ENCODE peak calls at places on chromosomes 2 and 18, in five cellular contexts. One of them, this sample, is unnamed.
A peak's percentile ranks its signal among the peaks of the same experiment; 100 is the strongest.

GRCh38 chr2:232473467-232473890 is 14.2 kb downstream of the ECEL1 start:
- DNase-seq in stimulated activated CD8-positive, alpha-beta memory T cell treated with anti-CD3 and anti-CD28 coated beads, Interleukin-7, amount 100 ng/mL, for 1 hour: no peak
- DNase-seq in foreskin fibroblast: peak; percentile 58
- DNase-seq in ovary: no peak
- DNase-seq in IMR-90: no peak
- DNase-seq in this sample: no peak

GRCh38 chr2:1991706-1992245 is 247.5 kb upstream of the PXDN start:
- DNase-seq in IMR-90: no peak
- DNase-seq in ovary: no peak
- DNase-seq in foreskin fibroblast: no peak
- DNase-seq in stimulated activated CD8-positive, alpha-beta memory T cell treated with anti-CD3 and anti-CD28 coated beads, Interleukin-7, amount 100 ng/mL, for 1 hour: no peak
- DNase-seq in this sample: no peak

GRCh38 chr2:197427204-197427603 is 7.6 kb downstream of the SF3B1 start:
- DNase-seq in ovary: no peak
- DNase-seq in IMR-90: no peak
- DNase-seq in foreskin fibroblast: no peak
- DNase-seq in stimulated activated CD8-positive, alpha-beta memory T cell treated with anti-CD3 and anti-CD28 coated beads, Interleukin-7, amount 100 ng/mL, for 1 hour: no peak
- DNase-seq in this sample: no peak

GRCh38 chr2:159209341-159210306 is 76.9 kb downstream of the WDSUB1 start:
- DNase-seq in foreskin fibroblast: no peak
- DNase-seq in IMR-90: no peak
- DNase-seq in stimulated activated CD8-positive, alpha-beta memory T cell treated with anti-CD3 and anti-CD28 coated beads, Interleukin-7, amount 100 ng/mL, for 1 hour: peak; percentile 19
- DNase-seq in ovary: no peak
- DNase-seq in this sample: no peak

GRCh38 chr2:10909050-10909995 is 2.4 kb upstream of the KCNF1 start:
- DNase-seq in foreskin fibroblast: no peak
- DNase-seq in IMR-90: no peak
- DNase-seq in ovary: no peak
- DNase-seq in stimulated activated CD8-positive, alpha-beta memory T cell treated with anti-CD3 and anti-CD28 coated beads, Interleukin-7, amount 100 ng/mL, for 1 hour: no peak
- DNase-seq in this sample: no peak

GRCh38 chr2:30565860-30566358 is 118.9 kb downstream of the LCLAT1 start:
- DNase-seq in foreskin fibroblast: peak; percentile 6
- DNase-seq in ovary: peak; percentile 27
- DNase-seq in stimulated activated CD8-positive, alpha-beta memory T cell treated with anti-CD3 and anti-CD28 coated beads, Interleukin-7, amount 100 ng/mL, for 1 hour: no peak
- DNase-seq in IMR-90: peak; percentile 22
- DNase-seq in this sample: no peak

GRCh38 chr18:31101148-31102019 is 837 bp downstream of the DSC2 start:
- DNase-seq in stimulated activated CD8-positive, alpha-beta memory T cell treated with anti-CD3 and anti-CD28 coated beads, Interleukin-7, amount 100 ng/mL, for 1 hour: no peak
- DNase-seq in IMR-90: no peak
- DNase-seq in ovary: peak; percentile 47
- DNase-seq in foreskin fibroblast: no peak
- DNase-seq in this sample: peak; percentile 27

GRCh38 chr2:167404896-167405295 is 516.6 kb downstream of the XIRP2 start:
- DNase-seq in foreskin fibroblast: peak; percentile 50
- DNase-seq in ovary: no peak
- DNase-seq in stimulated activated CD8-positive, alpha-beta memory T cell treated with anti-CD3 and anti-CD28 coated beads, Interleukin-7, amount 100 ng/mL, for 1 hour: no peak
- DNase-seq in IMR-90: peak; percentile 43
- DNase-seq in this sample: no peak

GRCh38 chr2:4576075-4576474 is 872.7 kb downstream of the DCDC2C start:
- DNase-seq in ovary: no peak
- DNase-seq in foreskin fibroblast: no peak
- DNase-seq in IMR-90: no peak
- DNase-seq in stimulated activated CD8-positive, alpha-beta memory T cell treated with anti-CD3 and anti-CD28 coated beads, Interleukin-7, amount 100 ng/mL, for 1 hour: no peak
- DNase-seq in this sample: no peak